ENCODE peak calls at places on chromosomes 16 and 17, in nine cellular contexts. M is GM23248, O is PC-3, A is GM23338, V is fibroblast of lung, Z is keratinocyte, Y is hepatocyte, X is endothelial cell of umbilical vein, D is mammary epithelial cell. Q is an unnamed sample.
A peak's percentile ranks its signal among the peaks of the same experiment; 100 is the strongest.

GRCh38 chr17:7798839-7799238 is 35.2 kb upstream of the KDM6B start:
- DNase-seq in M (no peak), O (no peak), A (no peak), V (no peak), Z (no peak), Y (no peak), X (no peak), D (no peak), Q (no peak)

GRCh38 chr17:40070895-40071719 is 8.3 kb downstream of the THRA start:
- DNase-seq in M (peak; percentile 44), O (no peak), A (peak; percentile 51), V (no peak), Z (no peak), Y (peak; percentile 79), X (no peak), D (no peak), Q (no peak)

GRCh38 chr16:1150511-1150982 is 2.4 kb upstream of the CACNA1H start:
- DNase-seq in M (peak; percentile 59), O (peak; percentile 26), A (peak; percentile 64), V (peak; percentile 13), Z (no peak), Y (no peak), X (no peak), D (no peak), Q (no peak)

GRCh38 chr17:75693500-75694481 is 26.7 kb downstream of the SAP30BP start:
- DNase-seq in M (peak; percentile 96), O (peak; percentile 99), A (peak; percentile 15), V (peak; percentile 94), Z (no peak), Y (peak; percentile 57), X (peak; percentile 78), D (peak; percentile 93), Q (peak; percentile 88)

GRCh38 chr17:60231691-60232090 is 81.9 kb downstream of the CA4 start:
- DNase-seq in M (peak; percentile 90), O (no peak), A (no peak), V (peak; percentile 42), Z (no peak), Y (no peak), X (no peak), D (peak; percentile 59), Q (peak; percentile 28)

GRCh38 chr17:57490890-57491289 is 234.6 kb downstream of the MSI2 start:
- DNase-seq in M (no peak), O (no peak), A (peak; percentile 40), V (no peak), Z (no peak), Y (no peak), X (no peak), D (no peak), Q (no peak)

GRCh38 chr16:51365715-51366114 is 214.6 kb upstream of the SALL1 start:
- DNase-seq in M (no peak), O (no peak), A (no peak), V (no peak), Z (no peak), Y (no peak), X (no peak), D (no peak), Q (no peak)

GRCh38 chr17:44820631-44821196 is 9.4 kb downstream of the GJC1 start:
- DNase-seq in M (peak; percentile 96), O (peak; percentile 95), A (no peak), V (peak; percentile 95), Z (peak; percentile 75), Y (peak; percentile 30), X (peak; percentile 80), D (peak; percentile 88), Q (peak; percentile 94)

GRCh38 chr17:6567528-6568185 is 11.3 kb upstream of the PITPNM3 start:
- DNase-seq in M (peak; percentile 23), O (no peak), A (peak; percentile 41), V (no peak), Z (no peak), Y (no peak), X (no peak), D (peak; percentile 91), Q (no peak)

GRCh38 chr17:42422412-42422957 is 571 bp downstream of the CAVIN1 start:
- DNase-seq in M (peak; percentile 77), O (no peak), A (peak; percentile 70), V (peak; percentile 46), Z (no peak), Y (peak; percentile 66), X (no peak), D (peak; percentile 59), Q (no peak)

GRCh38 chr16:9109255-9109654 is 17.8 kb downstream of the HAPSTR1 start:
- DNase-seq in M (no peak), O (no peak), A (no peak), V (no peak), Z (no peak), Y (no peak), X (no peak), D (no peak), Q (no peak)

GRCh38 chr16:84247341-84247740 is 7.5 kb upstream of the KCNG4 start:
- DNase-seq in M (peak; percentile 35), O (peak; percentile 12), A (no peak), V (no peak), Z (no peak), Y (no peak), X (no peak), D (no peak), Q (no peak)

GRCh38 chr16:9258423-9259051 is 167.1 kb downstream of the HAPSTR1 start:
- DNase-seq in M (peak; percentile 21), O (peak; percentile 39), A (peak; percentile 87), V (peak; percentile 5), Z (no peak), Y (peak; percentile 65), X (peak; percentile 3), D (peak; percentile 12), Q (peak; percentile 2)

GRCh38 chr17:57749701-57750100 is 4.6 kb upstream of the CCDC182 start:
- DNase-seq in M (no peak), O (no peak), A (no peak), V (no peak), Z (no peak), Y (no peak), X (no peak), D (no peak), Q (no peak)

DNA sequence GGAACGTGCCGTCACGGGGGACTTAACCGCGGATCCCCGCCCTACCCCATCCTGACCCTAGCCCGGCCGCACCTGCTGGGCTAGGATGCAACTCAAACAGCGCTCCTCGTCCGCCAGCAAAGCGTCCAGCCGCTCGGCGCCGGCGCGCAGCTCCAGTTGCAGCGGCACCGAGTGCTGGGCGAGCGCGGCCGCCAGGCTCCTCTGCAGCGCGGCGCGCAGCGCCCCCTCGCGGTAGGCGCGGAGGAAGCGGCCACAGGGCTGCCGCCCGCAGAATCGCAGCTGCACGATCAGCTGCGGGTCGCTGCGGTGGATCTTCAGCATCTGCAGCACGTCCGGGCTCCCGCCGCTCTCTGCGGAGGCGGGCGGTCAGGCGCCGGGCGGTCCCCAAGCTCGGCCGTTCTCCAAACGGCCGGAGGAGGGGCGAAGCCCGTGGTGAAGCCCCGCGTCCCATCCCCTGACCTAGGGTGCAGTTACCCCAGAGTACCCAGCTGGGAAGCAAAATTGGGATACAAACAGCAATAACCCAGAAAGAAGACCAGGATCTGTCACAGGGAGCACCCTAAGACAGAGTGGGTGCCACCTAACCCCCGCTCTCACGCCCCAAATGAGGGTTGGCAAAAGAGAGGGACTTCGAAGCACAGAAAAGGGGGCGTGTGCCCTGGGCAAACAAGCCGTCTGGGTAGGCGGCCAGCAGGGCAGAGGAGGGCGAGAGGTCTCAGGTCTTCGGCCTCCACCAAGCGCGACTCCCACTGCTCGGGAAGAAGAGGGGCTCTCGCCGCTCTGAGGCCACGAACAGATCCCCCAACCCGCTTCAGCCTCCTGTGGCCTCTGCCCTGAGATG is 4.2 kb downstream of the TRADD start:
- DNase-seq in M (peak; percentile 90), O (peak; percentile 71), A (peak; percentile 84), V (peak; percentile 61), Z (no peak), Y (peak; percentile 92), X (peak; percentile 60), D (peak; percentile 52), Q (no peak)
- TF ChIP-seq EZH2 in M (no peak), O (no peak), A (no peak), V (no peak), Z (no peak), Y (no peak), X (peak; percentile 62), D (no peak), Q (peak; percentile 81)

GRCh38 chr17:45974916-45975630 is 24.0 kb upstream of the STH start:
- DNase-seq in M (no peak), O (no peak), A (no peak), V (no peak), Z (no peak), Y (no peak), X (no peak), D (no peak), Q (no peak)
- H3K27ac ChIP-seq in M (no peak overlapping the region), O (no peak overlapping the region), A (no peak overlapping the region), V (no peak overlapping the region), Z (no peak overlapping the region), Y (no peak overlapping the region), X (no peak overlapping the region), D (no peak overlapping the region), Q (no peak overlapping the region)

GRCh38 chr17:29251969-29252866 is 5.6 kb downstream of the CRYBA1 start:
- DNase-seq in M (peak; percentile 52), O (peak; percentile 36), A (peak; percentile 70), V (peak; percentile 49), Z (no peak), Y (peak; percentile 48), X (peak; percentile 51), D (no peak), Q (peak; percentile 40)
- H3K4me1 ChIP-seq in M (peaks cover 72% of the 10 kb centered on the region), O (no peaks in the 10 kb centered on the region), A (no peaks in the 10 kb centered on the region), V (peaks cover 34% of the 10 kb centered on the region), Z (peaks cover 2% of the 10 kb centered on the region), Y (peaks cover 4% of the 10 kb centered on the region), X (peaks cover 24% of the 10 kb centered on the region), D (peaks cover 6% of the 10 kb centered on the region), Q (peaks cover 24% of the 10 kb centered on the region)

GRCh38 chr17:79840204-79840988 is 1.2 kb upstream of the CBX4 start:
- DNase-seq in M (peak; percentile 74), O (no peak), A (peak; percentile 67), V (no peak), Z (no peak), Y (peak; percentile 78), X (peak; percentile 47), D (no peak), Q (peak; percentile 31)
- TF ChIP-seq EZH2 in M (peak; percentile 44), O (no peak), A (peak; percentile 16), V (peak; percentile 75), Z (peak; percentile 62), Y (no peak), X (peak; percentile 18), D (peak; percentile 10), Q (peak; percentile 50)

Q was measured in astrocyte.